ENCODE peak calls at places on chromosome 5, in four cellular contexts. One of them, this sample, is unnamed.

GRCh38 chr5:1010641-1011046 is 2.0 kb downstream of the NKD2 start:
- DNase-seq in Calu3: no peak
- DNase-seq in GM20000: no peak
- DNase-seq in mammary epithelial cell: no peak
- DNase-seq in this sample: peak

GRCh38 chr5:133483406-133484090 is 128.8 kb downstream of the FSTL4 start:
- DNase-seq in mammary epithelial cell: no peak
- DNase-seq in GM20000: no peak
- DNase-seq in Calu3: no peak
- DNase-seq in this sample: peak

GRCh38 chr5:82159014-82159413 is 119.1 kb downstream of the RPS23 start:
- DNase-seq in GM20000: no peak
- DNase-seq in mammary epithelial cell: peak
- DNase-seq in Calu3: no peak
- DNase-seq in this sample: no peak

GRCh38 chr5:107554776-107555424 is 115.8 kb downstream of the EFNA5 start:
- DNase-seq in mammary epithelial cell: peak
- DNase-seq in GM20000: no peak
- DNase-seq in Calu3: no peak
- DNase-seq in this sample: no peak

GRCh38 chr5:14265574-14265973 is 122.4 kb downstream of the TRIO start:
- DNase-seq in GM20000: no peak
- DNase-seq in mammary epithelial cell: peak
- DNase-seq in Calu3: no peak
- DNase-seq in this sample: no peak

GRCh38 chr5:107808671-107809137 is 138.0 kb upstream of the EFNA5 start:
- DNase-seq in GM20000: no peak
- DNase-seq in mammary epithelial cell: no peak
- DNase-seq in Calu3: no peak
- DNase-seq in this sample: peak

GRCh38 chr5:17190799-17191391 is 26.5 kb upstream of the BASP1 start:
- DNase-seq in mammary epithelial cell: no peak
- DNase-seq in Calu3: no peak
- DNase-seq in GM20000: no peak
- DNase-seq in this sample: no peak

GRCh38 chr5:147576646-147577535 is 67.0 kb upstream of the DPYSL3 start:
- DNase-seq in mammary epithelial cell: peak
- DNase-seq in Calu3: peak
- DNase-seq in GM20000: peak
- DNase-seq in this sample: peak

GRCh38 chr5:90534922-90535321 is 5.5 kb upstream of the LYSMD3 start:
- DNase-seq in mammary epithelial cell: no peak
- DNase-seq in GM20000: no peak
- DNase-seq in Calu3: no peak
- DNase-seq in this sample: no peak

GRCh38 chr5:74372502-74373445 is 267.8 kb downstream of the ENC1 start:
- DNase-seq in mammary epithelial cell: no peak
- DNase-seq in GM20000: no peak
- DNase-seq in Calu3: no peak
- DNase-seq in this sample: no peak

GRCh38 chr5:98909363-98909762 is 19.4 kb downstream of the CHD1 start:
- DNase-seq in Calu3: no peak
- DNase-seq in mammary epithelial cell: no peak
- DNase-seq in GM20000: no peak
- DNase-seq in this sample: no peak

GRCh38 chr5:5103249-5103648 is 36.9 kb upstream of the ADAMTS16 start:
- DNase-seq in mammary epithelial cell: no peak
- DNase-seq in Calu3: no peak
- DNase-seq in GM20000: no peak
- DNase-seq in this sample: no peak

GRCh38 chr5:76819851-76820280 is 1.0 kb downstream of the F2RL1 start:
- DNase-seq in Calu3: peak
- DNase-seq in mammary epithelial cell: no peak
- DNase-seq in GM20000: no peak
- DNase-seq in this sample: peak

GRCh38 chr5:158819095-158819494 is 280.6 kb downstream of the EBF1 start:
- DNase-seq in mammary epithelial cell: no peak
- DNase-seq in Calu3: no peak
- DNase-seq in GM20000: peak
- DNase-seq in this sample: no peak

GRCh38 chr5:91223886-91224285 is 159.2 kb downstream of the ARRDC3 start:
- DNase-seq in Calu3: no peak
- DNase-seq in mammary epithelial cell: peak
- DNase-seq in GM20000: no peak
- DNase-seq in this sample: no peak

GRCh38 chr5:95995947-95996489 is 34.4 kb upstream of the ELL2 start:
- DNase-seq in GM20000: no peak
- DNase-seq in mammary epithelial cell: no peak
- DNase-seq in Calu3: no peak
- DNase-seq in this sample: no peak

GRCh38 chr5:6592611-6593010 is 40.2 kb downstream of the NSUN2 start:
- DNase-seq in mammary epithelial cell: peak
- DNase-seq in Calu3: no peak
- DNase-seq in GM20000: no peak
- DNase-seq in this sample: no peak

GRCh38 chr5:161023591-161023990 is 171.6 kb upstream of the ATP10B start:
- DNase-seq in GM20000: no peak
- DNase-seq in Calu3: no peak
- DNase-seq in mammary epithelial cell: no peak
- DNase-seq in this sample: no peak

GRCh38 chr5:65015767-65016166 is 247.0 kb downstream of the CWC27 start:
- DNase-seq in Calu3: no peak
- DNase-seq in mammary epithelial cell: no peak
- DNase-seq in GM20000: no peak
- DNase-seq in this sample: no peak

GRCh38 chr5:56607551-56607950 is 207.8 kb upstream of the MAP3K1 start:
- DNase-seq in mammary epithelial cell: peak
- DNase-seq in GM20000: no peak
- DNase-seq in Calu3: no peak
- DNase-seq in this sample: no peak

GRCh38 chr5:77015938-77016569 is 14.2 kb upstream of the AGGF1 start:
- DNase-seq in mammary epithelial cell: peak
- DNase-seq in GM20000: peak
- DNase-seq in Calu3: no peak
- DNase-seq in this sample: no peak

GRCh38 chr5:145365464-145365863 is 469.7 kb downstream of the PRELID2 start:
- DNase-seq in mammary epithelial cell: no peak
- DNase-seq in Calu3: no peak
- DNase-seq in GM20000: no peak
- DNase-seq in this sample: no peak

GRCh38 chr5:137778772-137779564 is 24.8 kb upstream of the HNRNPA0 start:
- DNase-seq in mammary epithelial cell: peak
- DNase-seq in Calu3: peak
- DNase-seq in GM20000: peak
- DNase-seq in this sample: no peak

GRCh38 chr5:180804129-180804601 is 1.6 kb upstream of the MGAT1 start:
- DNase-seq in mammary epithelial cell: no peak
- DNase-seq in GM20000: no peak
- DNase-seq in Calu3: no peak
- DNase-seq in this sample: no peak

GRCh38 chr5:142847898-142848790 is 78.0 kb downstream of the ARHGAP26 start:
- DNase-seq in GM20000: no peak
- DNase-seq in Calu3: no peak
- DNase-seq in mammary epithelial cell: peak
- DNase-seq in this sample: no peak

GRCh38 chr5:54460181-54460919 is 4.9 kb downstream of the HSPB3 start:
- DNase-seq in mammary epithelial cell: no peak
- DNase-seq in GM20000: no peak
- DNase-seq in Calu3: no peak
- DNase-seq in this sample: no peak

GRCh38 chr5:132760601-132761317 is 13.5 kb downstream of the CCNI2 start:
- DNase-seq in mammary epithelial cell: no peak
- DNase-seq in GM20000: no peak
- DNase-seq in Calu3: no peak
- DNase-seq in this sample: no peak

GRCh38 chr5:57779383-57780223 is 297.0 kb upstream of the ACTBL2 start:
- DNase-seq in mammary epithelial cell: peak
- DNase-seq in GM20000: peak
- DNase-seq in Calu3: peak
- DNase-seq in this sample: peak

GRCh38 chr5:133534566-133534965 is 77.8 kb downstream of the FSTL4 start:
- DNase-seq in GM20000: no peak
- DNase-seq in Calu3: no peak
- DNase-seq in mammary epithelial cell: no peak
- DNase-seq in this sample: no peak

GRCh38 chr5:116492016-116492623 is 82.5 kb downstream of the SEMA6A start:
- DNase-seq in Calu3: peak
- DNase-seq in GM20000: no peak
- DNase-seq in mammary epithelial cell: peak
- DNase-seq in this sample: no peak

GRCh38 chr5:73232266-73233041 is 59.5 kb downstream of the TMEM174 start:
- DNase-seq in GM20000: no peak
- DNase-seq in Calu3: no peak
- DNase-seq in mammary epithelial cell: no peak
- DNase-seq in this sample: no peak

GRCh38 chr5:176529116-176529823 is 7.9 kb downstream of the RNF44 start:
- DNase-seq in Calu3: no peak
- DNase-seq in mammary epithelial cell: no peak
- DNase-seq in GM20000: peak
- DNase-seq in this sample: no peak

GRCh38 chr5:9498541-9499497 is 47.1 kb downstream of the SEMA5A start:
- DNase-seq in mammary epithelial cell: peak
- DNase-seq in GM20000: peak
- DNase-seq in Calu3: no peak
- DNase-seq in this sample: peak

GRCh38 chr5:115666023-115666422 is 40.2 kb upstream of the TMED7 start:
- DNase-seq in Calu3: no peak
- DNase-seq in mammary epithelial cell: peak
- DNase-seq in GM20000: no peak
- DNase-seq in this sample: no peak

GRCh38 chr5:168324864-168325615 is 33.6 kb downstream of the WWC1 start:
- DNase-seq in mammary epithelial cell: peak
- DNase-seq in GM20000: no peak
- DNase-seq in Calu3: peak
- DNase-seq in this sample: peak

This sample was measured in body of pancreas.